ENCODE peak calls at places on chromosomes 13 and 19, in five cellular contexts. E is upper lobe of left lung; X is IMR-90; C is CD8-positive, alpha-beta T cell; I is cardiac fibroblast. F is an unnamed sample.
A peak's percentile ranks its signal among the peaks of the same experiment; 100 is the strongest.

GRCh38 chr13:23147827-23148226 is 33.0 kb upstream of the SGCG start:
- DNase-seq in E (no peak), X (no peak), C (no peak), I (no peak), F (no peak)

GRCh38 chr19:13920940-13921744 is 15.1 kb downstream of the CC2D1A start:
- DNase-seq in E (no peak), X (peak; percentile 44), C (no peak), I (peak; percentile 50), F (no peak)

GRCh38 chr19:13712767-13713201 is 51.5 kb upstream of the MRI1 start:
- DNase-seq in E (no peak), X (no peak), C (no peak), I (no peak), F (peak; percentile 18)

GRCh38 chr13:35475131-35475959 is 1.1 kb downstream of the MAB21L1 start:
- DNase-seq in E (peak; percentile 66), X (peak; percentile 16), C (no peak), I (peak; percentile 25), F (no peak)

GRCh38 chr19:17854061-17854460 is 5.6 kb upstream of the RPL18A start:
- DNase-seq in E (no peak), X (no peak), C (no peak), I (no peak), F (no peak)

GRCh38 chr13:45205124-45205523 is 4.3 kb upstream of the KCTD4 start:
- DNase-seq in E (no peak), X (no peak), C (no peak), I (no peak), F (no peak)

GRCh38 chr19:48708471-48708870 is 11.1 kb downstream of the MAMSTR start:
- DNase-seq in E (peak; percentile 42), X (no peak), C (no peak), I (no peak), F (no peak)

GRCh38 chr19:16571689-16572331 is 405 bp downstream of the SLC35E1 start:
- DNase-seq in E (no peak), X (peak; percentile 20), C (no peak), I (peak; percentile 31), F (no peak)

GRCh38 chr19:42495663-42496062 is 32.6 kb downstream of the CEACAM1 start:
- DNase-seq in E (no peak), X (no peak), C (no peak), I (no peak), F (no peak)

GRCh38 chr19:42497492-42498226 is 30.6 kb downstream of the CEACAM1 start:
- DNase-seq in E (no peak), X (no peak), C (no peak), I (no peak), F (no peak)

GRCh38 chr19:42498387-42498786 is 29.9 kb downstream of the CEACAM1 start:
- DNase-seq in E (no peak), X (no peak), C (no peak), I (no peak), F (no peak)

GRCh38 chr19:42494321-42494720 is 34.0 kb downstream of the CEACAM1 start:
- DNase-seq in E (no peak), X (no peak), C (no peak), I (no peak), F (no peak)

GRCh38 chr19:42496551-42497133 is 31.6 kb downstream of the CEACAM1 start:
- DNase-seq in E (no peak), X (no peak), C (no peak), I (no peak), F (no peak)
- H3K4me3 ChIP-seq in E (no peak overlapping the region), X (no peak overlapping the region), C (no peak overlapping the region), I (no peak overlapping the region), F (no peak overlapping the region)

GRCh38 chr19:31180907-31181306 is 168.3 kb downstream of the TSHZ3 start:
- DNase-seq in E (no peak), X (no peak), C (no peak), I (no peak), F (no peak)

GRCh38 chr19:31181535-31181934 is 167.7 kb downstream of the TSHZ3 start:
- DNase-seq in E (no peak), X (no peak), C (no peak), I (no peak), F (no peak)

GRCh38 chr19:31179471-31179852 is 169.8 kb downstream of the TSHZ3 start:
- DNase-seq in E (no peak), X (no peak), C (no peak), I (no peak), F (no peak)

GRCh38 chr19:31185261-31185660 is 164.0 kb downstream of the TSHZ3 start:
- DNase-seq in E (no peak), X (no peak), C (no peak), I (peak; percentile 4), F (no peak)
- TF ChIP-seq CTCF in E (no peak), X (no peak), C (no peak), I (no peak), F (no peak)

GRCh38 chr19:35569281-35569781 is 5.9 kb upstream of the ATP4A start:
- DNase-seq in E (no peak), X (no peak), C (no peak), I (no peak), F (no peak)
- H3K4me3 ChIP-seq in E (no peak overlapping the region), X (no peak overlapping the region), C (no peak overlapping the region), I (no peak overlapping the region), F (no peak overlapping the region)

DNA sequence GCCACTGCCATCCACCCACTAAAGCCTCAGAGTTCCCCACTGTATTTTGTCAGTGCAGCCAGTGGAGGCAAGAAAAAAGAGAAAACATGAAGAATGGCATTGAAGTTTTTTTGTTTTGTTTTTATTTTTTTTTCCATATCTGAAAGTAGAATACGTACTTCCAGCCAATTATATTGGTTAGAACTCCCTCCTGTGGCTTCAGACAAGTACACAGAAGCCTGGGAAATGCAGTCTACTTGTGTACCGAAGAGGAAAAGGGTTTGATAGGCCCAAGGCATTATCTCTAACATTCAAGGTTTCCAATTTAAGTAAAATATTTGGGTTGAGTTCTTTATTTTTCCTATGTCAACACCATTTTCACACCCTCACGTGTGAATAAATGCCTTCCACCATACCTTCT is 696.2 kb upstream of the GPC6 start:
- DNase-seq in E (no peak), X (peak; percentile 3), C (no peak), I (peak; percentile 13), F (no peak)
- TF ChIP-seq CTCF in E (no peak), X (no peak), C (no peak), I (no peak), F (no peak)

GRCh38 chr19:50723735-50724521 is 764 bp downstream of the CLEC11A start:
- DNase-seq in E (no peak), X (no peak), C (no peak), I (no peak), F (no peak)
- H3K4me3 ChIP-seq in E (no peak overlapping the region), X (peak overlapping the region; percentile 63), C (peak overlapping the region; percentile 81), I (peak overlapping the region; percentile 69), F (peak overlapping the region; percentile 51)

DNA sequence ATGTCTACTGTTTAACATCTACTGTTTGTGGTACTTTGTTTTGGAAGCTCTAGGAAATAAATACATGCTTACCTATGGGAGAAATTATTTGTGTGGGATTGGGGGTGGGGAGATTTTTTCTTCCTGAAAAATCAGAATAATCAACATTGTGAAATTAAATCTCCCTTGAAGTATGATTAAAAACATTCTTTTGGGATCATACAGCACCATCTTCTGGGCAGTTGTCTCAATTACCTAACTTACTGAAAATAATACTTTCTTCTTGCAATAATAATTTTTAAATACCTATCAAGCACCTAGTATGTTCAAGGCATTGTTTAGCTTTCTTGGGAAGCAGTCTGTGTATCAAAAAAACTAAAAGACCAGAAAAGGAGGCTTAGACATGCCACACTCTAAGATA is 576.5 kb upstream of the ARGLU1 start:
- DNase-seq in E (no peak), X (peak; percentile 27), C (no peak), I (peak; percentile 0), F (peak; percentile 11)
- TF ChIP-seq CTCF in E (no peak), X (peak; percentile 59), C (no peak), I (no peak), F (no peak)

F was measured in astrocyte of the cerebellum.